ENCODE peak calls at places on chromosomes 3 and 15, in six cellular contexts. M is left ventricle myocardium inferior, X is AG10803, P is A172, S is lower lobe of right lung, Y is NCI-H446. N is an unnamed sample.

GRCh38 chr15:32030795-32031194 is 480 bp downstream of the CHRNA7 start:
- DNase-seq in M (no peak), X (no peak), P (peak), S (no peak), Y (peak), N (no peak)

GRCh38 chr3:81744366-81744765 is 17.1 kb downstream of the GBE1 start:
- DNase-seq in M (no peak), X (peak), P (peak), S (no peak), Y (no peak), N (no peak)

GRCh38 chr3:175951047-175951694 is 1092.0 kb downstream of the NAALADL2 start:
- DNase-seq in M (no peak), X (peak), P (peak), S (no peak), Y (peak), N (no peak)

GRCh38 chr15:39040861-39041260 is 476.2 kb upstream of the RASGRP1 start:
- DNase-seq in M (no peak), X (no peak), P (no peak), S (no peak), Y (no peak), N (no peak)

GRCh38 chr15:92883643-92884458 is 16.3 kb upstream of the CHD2 start:
- DNase-seq in M (no peak), X (peak), P (peak), S (no peak), Y (no peak), N (no peak)

GRCh38 chr15:32802296-32802936 is 84.6 kb downstream of the GREM1 start:
- DNase-seq in M (no peak), X (peak), P (peak), S (no peak), Y (no peak), N (no peak)

GRCh38 chr3:25007974-25008658 is 419.9 kb upstream of the RARB start:
- DNase-seq in M (no peak), X (peak), P (no peak), S (no peak), Y (peak), N (no peak)

GRCh38 chr3:61594978-61595687 is 33.8 kb downstream of the PTPRG start:
- DNase-seq in M (no peak), X (peak), P (no peak), S (no peak), Y (no peak), N (no peak)

GRCh38 chr3:60913474-60913873 is 337.8 kb downstream of the FHIT start:
- DNase-seq in M (no peak), X (no peak), P (no peak), S (no peak), Y (no peak), N (no peak)

GRCh38 chr15:98850991-98851776 is 156.4 kb downstream of the PGPEP1L start:
- DNase-seq in M (peak), X (peak), P (peak), S (peak), Y (peak), N (no peak)

GRCh38 chr15:91001209-91001608 is 6.9 kb upstream of the PRC1 start:
- DNase-seq in M (no peak), X (no peak), P (no peak), S (no peak), Y (no peak), N (no peak)

GRCh38 chr3:54760226-54760625 is 167.6 kb downstream of the LRTM1 start:
- DNase-seq in M (no peak), X (peak), P (peak), S (no peak), Y (no peak), N (no peak)

GRCh38 chr15:70362911-70363310 is 265.2 kb upstream of the TLE3 start:
- DNase-seq in M (no peak), X (peak), P (no peak), S (no peak), Y (peak), N (no peak)

GRCh38 chr3:13470894-13471574 is 9.1 kb upstream of the HDAC11 start:
- DNase-seq in M (no peak), X (no peak), P (no peak), S (no peak), Y (no peak), N (no peak)

GRCh38 chr3:57007513-57008415 is 52.7 kb upstream of the SPATA12 start:
- DNase-seq in M (peak), X (peak), P (peak), S (peak), Y (peak), N (no peak)

GRCh38 chr3:76495216-76495615 is 544.7 kb upstream of the ROBO2 start:
- DNase-seq in M (no peak), X (no peak), P (no peak), S (no peak), Y (no peak), N (no peak)

GRCh38 chr15:47587938-47588817 is 129.1 kb upstream of the SEMA6D start:
- DNase-seq in M (peak), X (peak), P (no peak), S (no peak), Y (no peak), N (no peak)

GRCh38 chr3:33315826-33316225 is 38.6 kb downstream of the FBXL2 start:
- DNase-seq in M (no peak), X (peak), P (peak), S (no peak), Y (no peak), N (no peak)

GRCh38 chr3:27387625-27388024 is 18.4 kb upstream of the NEK10 start:
- DNase-seq in M (no peak), X (peak), P (no peak), S (no peak), Y (no peak), N (no peak)

GRCh38 chr3:114442251-114442650 is 148.4 kb downstream of the TIGIT start:
- DNase-seq in M (no peak), X (peak), P (peak), S (no peak), Y (no peak), N (no peak)

N was measured in chondrocyte.